ENCODE peak calls at places on chromosomes 1 and 21, in six cellular contexts. P is fibroblast of mammary gland, W is WTC11, M is NB4, A is heart left ventricle, K is left ventricle myocardium inferior. Q is an unnamed sample.

GRCh38 chr1:109818351-109819325 is 54.9 kb upstream of the EPS8L3 start:
- DNase-seq in K (no peak), W (no peak), A (no peak), M (peak), P (no peak), Q (peak)

GRCh38 chr1:151759241-151759640 is 4.1 kb downstream of the MRPL9 start:
- DNase-seq in P (peak), W (no peak), M (no peak), K (no peak), A (no peak), Q (no peak)

GRCh38 chr1:156838972-156839371 is 19.9 kb downstream of the INSRR start:
- DNase-seq in P (peak), A (no peak), M (peak), K (no peak), W (peak), Q (peak)

GRCh38 chr1:226063362-226064167 is 1.0 kb downstream of the H3-3A start:
- DNase-seq in A (peak), K (peak), M (peak), W (peak), P (peak), Q (peak)

GRCh38 chr21:26717146-26717739 is 128.0 kb downstream of the ADAMTS1 start:
- DNase-seq in K (no peak), P (peak), A (no peak), M (peak), W (no peak), Q (peak)

GRCh38 chr1:162557536-162557935 is 4.0 kb upstream of the UAP1 start:
- DNase-seq in A (no peak), P (no peak), M (no peak), K (no peak), W (no peak), Q (no peak)

GRCh38 chr1:238960071-238960470 is 426.3 kb upstream of the CHRM3 start:
- DNase-seq in P (peak), K (no peak), M (peak), A (no peak), W (no peak), Q (peak)

GRCh38 chr1:224433671-224434446 is 738 bp downstream of the WDR26 start:
- DNase-seq in A (peak), M (peak), K (peak), W (peak), P (no peak), Q (peak)

GRCh38 chr1:179142889-179143299 is 61.0 kb downstream of the TOR3A start:
- DNase-seq in K (no peak), P (peak), W (no peak), M (peak), A (no peak), Q (peak)

GRCh38 chr1:117657031-117657430 is 51.2 kb downstream of the TENT5C start:
- DNase-seq in M (peak), P (peak), A (no peak), W (no peak), K (no peak), Q (peak)

GRCh38 chr1:185674201-185674600 is 60.0 kb upstream of the HMCN1 start:
- DNase-seq in P (no peak), K (no peak), W (no peak), M (no peak), A (peak), Q (no peak)

GRCh38 chr1:53477626-53478025 is 18.4 kb downstream of the DMRTB1 start:
- DNase-seq in P (no peak), K (no peak), M (no peak), A (no peak), W (no peak), Q (no peak)

GRCh38 chr1:25028910-25029599 is 99.0 kb upstream of the RUNX3 start:
- DNase-seq in P (no peak), K (no peak), W (no peak), A (no peak), M (peak), Q (no peak)

GRCh38 chr1:225834417-225835329 is 24.7 kb downstream of the EPHX1 start:
- DNase-seq in W (no peak), P (peak), K (peak), A (peak), M (no peak), Q (peak)

GRCh38 chr1:91736999-91737615 is 148.8 kb downstream of the TGFBR3 start:
- DNase-seq in P (peak), M (no peak), W (no peak), A (no peak), K (no peak), Q (peak)

GRCh38 chr1:200887772-200888348 is 6.8 kb upstream of the INAVA start:
- DNase-seq in W (no peak), K (no peak), M (no peak), A (no peak), P (no peak), Q (no peak)

GRCh38 chr1:151238467-151238739 is 16.1 kb upstream of the PSMD4 start:
- DNase-seq in M (no peak), K (no peak), P (peak), A (no peak), W (no peak), Q (peak)

GRCh38 chr21:37060296-37060695 is 12.6 kb downstream of the PIGP start:
- DNase-seq in M (peak), K (no peak), P (peak), A (no peak), W (no peak), Q (peak)

GRCh38 chr1:60137406-60137805 is 63.8 kb upstream of the C1orf87 start:
- DNase-seq in K (no peak), A (no peak), M (no peak), W (no peak), P (no peak), Q (no peak)

GRCh38 chr1:39047374-39048229 is 21.5 kb downstream of the NDUFS5 start:
- DNase-seq in M (peak), W (no peak), A (no peak), K (peak), P (peak), Q (peak)

GRCh38 chr1:153546796-153547559 is 1.4 kb upstream of the S100A4 start:
- DNase-seq in A (no peak), W (no peak), M (no peak), K (no peak), P (no peak), Q (no peak)

GRCh38 chr21:37792046-37792445 is 124.2 kb downstream of the KCNJ6 start:
- DNase-seq in A (no peak), M (no peak), K (no peak), W (no peak), P (no peak), Q (peak)

GRCh38 chr1:210236840-210237409 is 4.3 kb downstream of the SERTAD4 start:
- DNase-seq in K (peak), M (no peak), A (peak), P (peak), W (no peak), Q (peak)

GRCh38 chr21:28480091-28480869 is 512.4 kb downstream of the LTN1 start:
- DNase-seq in A (no peak), M (no peak), K (no peak), W (no peak), P (no peak), Q (no peak)

DNA sequence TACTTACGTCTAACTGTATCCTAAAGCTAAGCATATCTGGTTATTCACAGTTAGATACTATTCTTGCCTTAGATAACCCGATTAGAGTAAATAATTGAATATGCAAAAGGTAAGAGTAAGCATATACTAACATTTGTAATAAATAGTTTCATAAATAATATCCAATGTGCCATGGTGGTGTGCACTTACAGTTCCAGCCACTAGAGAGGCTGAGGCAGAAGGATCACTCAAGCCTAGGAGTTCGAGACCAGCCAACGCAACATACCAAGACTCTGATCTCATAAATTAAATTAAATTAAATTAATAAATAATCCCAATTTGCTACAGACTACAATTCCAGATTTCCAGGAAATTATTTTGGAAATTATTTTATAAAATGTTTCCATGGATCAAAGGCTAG is 12.2 kb downstream of the ARID4B start:
- DNase-seq in K (no peak), W (no peak), A (no peak), M (no peak), P (no peak), Q (no peak)
- TF ChIP-seq CTCF in K (no peak), W (no peak), A (no peak), M (peak), P (no peak), Q (peak)

DNA sequence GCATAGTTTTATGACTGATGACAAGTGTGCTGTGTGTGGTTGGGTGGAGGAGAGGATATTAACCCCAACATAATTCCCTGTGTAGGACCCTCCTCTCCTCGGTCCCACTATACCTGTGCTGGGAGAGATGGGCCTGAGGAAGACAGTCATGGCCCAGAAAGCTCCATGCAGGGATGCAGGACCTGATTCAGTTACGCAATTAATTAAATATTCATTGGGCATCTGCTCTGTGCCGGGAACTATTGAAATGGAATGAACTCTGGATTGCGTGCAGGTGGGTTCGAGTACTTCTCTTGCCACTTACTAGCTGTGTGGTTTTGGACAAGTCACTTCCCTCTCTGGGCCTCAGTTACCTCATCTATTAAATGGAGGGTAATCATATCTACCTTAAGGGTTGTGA is 74.6 kb downstream of the CD247 start:
- DNase-seq in K (no peak), W (no peak), A (no peak), P (no peak), M (no peak), Q (no peak)
- TF ChIP-seq CTCF in K (no peak), W (no peak), A (no peak), P (no peak), M (no peak), Q (no peak)

DNA sequence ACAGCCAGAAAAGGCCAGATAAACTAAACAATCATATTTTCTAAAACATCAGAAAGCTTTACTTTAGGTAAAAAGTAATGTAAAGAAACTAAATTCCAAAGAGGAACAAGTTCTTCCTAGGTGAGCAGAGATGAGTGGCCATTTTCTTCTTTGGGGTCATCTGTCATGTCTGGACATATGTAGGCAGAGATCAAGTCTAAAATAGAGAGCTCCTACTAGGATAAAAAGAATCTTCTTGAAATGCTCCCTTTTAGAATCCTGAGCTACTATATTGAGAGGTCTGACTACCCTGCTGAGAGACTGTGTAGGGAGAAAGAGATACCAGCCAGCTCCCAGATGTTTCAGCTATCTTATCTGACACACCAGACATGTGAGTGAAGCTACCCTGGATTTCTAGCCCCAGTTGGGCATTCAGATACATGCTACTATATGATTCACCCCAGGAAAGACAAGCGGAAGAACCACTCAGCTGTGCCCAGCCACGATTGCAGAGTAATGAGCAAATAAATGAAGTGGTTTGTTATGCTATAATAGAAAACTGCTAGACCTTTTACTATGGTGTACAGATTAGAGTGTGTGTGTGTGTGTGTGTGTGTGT is 80.1 kb downstream of the TTLL7 start:
- DNase-seq in W (no peak), P (no peak), A (no peak), M (no peak), K (no peak), Q (no peak)
- TF ChIP-seq CTCF in W (no peak), P (no peak), A (no peak), M (no peak), K (no peak), Q (no peak)

DNA sequence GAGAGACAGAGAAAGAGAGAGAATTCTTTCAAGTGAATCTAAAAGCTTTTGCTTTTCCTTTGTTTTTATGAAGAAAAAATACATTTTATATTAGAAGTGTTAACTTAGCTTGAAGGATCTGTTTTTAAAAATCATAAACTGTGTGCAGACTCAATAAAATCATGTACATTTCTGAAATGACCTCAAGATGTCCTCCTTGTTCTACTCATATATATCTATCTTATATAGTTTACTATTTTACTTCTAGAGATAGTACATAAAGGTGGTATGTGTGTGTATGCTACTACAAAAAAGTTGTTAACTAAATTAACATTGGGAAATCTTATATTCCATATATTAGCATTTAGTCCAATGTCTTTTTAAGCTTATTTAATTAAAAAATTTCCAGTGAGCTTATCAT is 117.6 kb downstream of the PTPRC start:
- DNase-seq in P (peak), M (peak), A (no peak), W (no peak), K (no peak), Q (peak)
- TF ChIP-seq CTCF in P (peak), M (no peak), A (peak), W (no peak), K (peak), Q (no peak)

Q was measured in choroid plexus epithelial cell.